ENCODE peak calls at places on chromosomes 16 and 17, in ten cellular contexts. A, C, G, S, T, D, L, J, E and M are unnamed samples.
A peak's percentile ranks its signal among the peaks of the same experiment; 100 is the strongest.

GRCh38 chr17:77894126-77894956 is 64.2 kb upstream of the TNRC6C start:
- DNase-seq in J (no peak), T (no peak), L (no peak), C (no peak), S (no peak), E (no peak), D (no peak), A (no peak), G (no peak), M (no peak)

GRCh38 chr17:57294629-57295501 is 38.5 kb downstream of the MSI2 start:
- DNase-seq in D (no peak), T (no peak), S (no peak), E (no peak), J (peak; percentile 21), L (no peak), C (peak; percentile 99), G (peak; percentile 84), A (peak; percentile 94), M (peak; percentile 84)

GRCh38 chr17:42760652-42761581 is at the start of gene RAMP2:
- DNase-seq in E (no peak), G (peak; percentile 41), T (peak; percentile 39), D (peak; percentile 56), C (peak; percentile 74), J (no peak), L (peak; percentile 15), S (no peak), A (no peak), M (peak; percentile 77)

GRCh38 chr17:8041249-8041928 is 2.5 kb downstream of the ALOX15B start:
- DNase-seq in T (peak; percentile 58), L (peak; percentile 14), D (peak; percentile 72), J (peak; percentile 49), G (peak; percentile 47), S (no peak), C (peak; percentile 52), E (no peak), A (peak; percentile 72), M (peak; percentile 87)

GRCh38 chr17:59786536-59787319 is 79.3 kb downstream of the VMP1 start:
- DNase-seq in T (peak; percentile 61), J (peak; percentile 100), C (peak; percentile 82), D (peak; percentile 46), E (peak; percentile 14), L (no peak), S (peak; percentile 2), G (peak; percentile 83), A (peak; percentile 100), M (peak; percentile 95)

GRCh38 chr16:81716478-81717210 is 62.4 kb upstream of the PLCG2 start:
- DNase-seq in T (no peak), E (no peak), D (no peak), A (no peak), L (no peak), C (no peak), S (no peak), G (no peak), J (no peak), M (no peak)

GRCh38 chr16:8948831-8949230 is 14.9 kb downstream of the USP7 start:
- DNase-seq in G (no peak), S (no peak), D (no peak), E (no peak), J (no peak), A (no peak), C (no peak), L (no peak), T (no peak), M (no peak)

GRCh38 chr16:69724981-69725479 is 1.3 kb downstream of the NQO1 start:
- DNase-seq in D (no peak), C (peak; percentile 9), A (no peak), E (no peak), S (no peak), G (no peak), J (peak; percentile 26), L (no peak), T (no peak), M (peak; percentile 19)

GRCh38 chr17:12537436-12537835 is 128.3 kb upstream of the MYOCD start:
- DNase-seq in S (no peak), C (no peak), D (no peak), A (no peak), J (no peak), G (no peak), T (no peak), E (no peak), L (no peak), M (no peak)

GRCh38 chr17:44914148-44914547 is 1.2 kb downstream of the GFAP start:
- DNase-seq in L (no peak), E (no peak), D (no peak), T (no peak), G (no peak), C (peak; percentile 51), J (no peak), S (no peak), A (no peak), M (peak; percentile 72)

GRCh38 chr16:57271867-57272495 is 12.5 kb downstream of the PLLP start:
- DNase-seq in E (no peak), D (no peak), T (no peak), S (no peak), J (no peak), A (no peak), L (no peak), C (no peak), G (no peak), M (no peak)

GRCh38 chr17:31444026-31444425 is 52.6 kb downstream of the RAB11FIP4 start:
- DNase-seq in E (no peak), J (no peak), G (no peak), S (no peak), A (no peak), L (no peak), T (no peak), C (no peak), D (no peak), M (no peak)

GRCh38 chr17:67434061-67434525 is 57.0 kb downstream of the PITPNC1 start:
- DNase-seq in S (no peak), A (no peak), J (no peak), D (no peak), T (peak; percentile 28), G (peak; percentile 51), E (no peak), C (no peak), L (no peak), M (no peak)